ENCODE peak calls at places on chromosomes 4 and X, in four cellular contexts. One of them, this sample, is unnamed. For H3K27me3, the result is how much of the 10 kb centered on the place peaks cover.

GRCh38 chr4:38577482-38577881 is 86.5 kb upstream of the KLF3 start:
- DNase-seq in HCT116: no peak
- DNase-seq in WERI-Rb-1: no peak
- DNase-seq in fibroblast of lung: no peak
- DNase-seq in this sample: no peak

GRCh38 chr4:57071340-57071739 is 38.8 kb downstream of the IGFBP7 start:
- DNase-seq in HCT116: no peak
- DNase-seq in WERI-Rb-1: no peak
- DNase-seq in fibroblast of lung: peak
- DNase-seq in this sample: no peak

GRCh38 chrX:145405012-145405411 is 157.7 kb downstream of the SPANXN1 start:
- DNase-seq in HCT116: peak
- DNase-seq in WERI-Rb-1: peak
- DNase-seq in fibroblast of lung: peak
- DNase-seq in this sample: no peak

GRCh38 chr4:88949605-88950004 is 107.4 kb downstream of the FAM13A start:
- DNase-seq in HCT116: no peak
- DNase-seq in WERI-Rb-1: no peak
- DNase-seq in fibroblast of lung: no peak
- DNase-seq in this sample: no peak

GRCh38 chrX:9311411-9312160 is 153.3 kb upstream of the TBL1X start:
- DNase-seq in HCT116: no peak
- DNase-seq in WERI-Rb-1: no peak
- DNase-seq in fibroblast of lung: peak
- DNase-seq in this sample: no peak

GRCh38 chrX:72466493-72466892 is 106.2 kb downstream of the HDAC8 start:
- DNase-seq in HCT116: no peak
- DNase-seq in WERI-Rb-1: no peak
- DNase-seq in fibroblast of lung: no peak
- DNase-seq in this sample: no peak

GRCh38 chr4:87540176-87541058 is 11.2 kb upstream of the SPARCL1 start:
- DNase-seq in HCT116: no peak
- DNase-seq in WERI-Rb-1: no peak
- DNase-seq in fibroblast of lung: peak
- DNase-seq in this sample: no peak

GRCh38 chr4:3199661-3200422 is 49.1 kb upstream of the MSANTD1 start:
- DNase-seq in HCT116: no peak
- DNase-seq in WERI-Rb-1: no peak
- DNase-seq in fibroblast of lung: no peak
- DNase-seq in this sample: no peak

GRCh38 chr4:165151734-165152133 is 39.1 kb upstream of the TMEM192 start:
- DNase-seq in HCT116: no peak
- DNase-seq in WERI-Rb-1: no peak
- DNase-seq in fibroblast of lung: peak
- DNase-seq in this sample: no peak

GRCh38 chr4:158667651-158668198 is 4.0 kb downstream of the C4orf46 start:
- DNase-seq in HCT116: no peak
- DNase-seq in WERI-Rb-1: peak
- DNase-seq in fibroblast of lung: no peak
- DNase-seq in this sample: no peak

GRCh38 chr4:93203708-93204107 is 624.8 kb upstream of the ATOH1 start:
- DNase-seq in HCT116: peak
- DNase-seq in WERI-Rb-1: no peak
- DNase-seq in fibroblast of lung: peak
- DNase-seq in this sample: no peak

GRCh38 chr4:101020956-101021355 is 326.4 kb downstream of the PPP3CA start:
- DNase-seq in HCT116: peak
- DNase-seq in WERI-Rb-1: no peak
- DNase-seq in fibroblast of lung: peak
- DNase-seq in this sample: no peak

GRCh38 chr4:107757860-107758476 is 37.9 kb upstream of the PAPSS1 start:
- DNase-seq in HCT116: no peak
- DNase-seq in WERI-Rb-1: no peak
- DNase-seq in fibroblast of lung: peak
- DNase-seq in this sample: no peak
- TF ChIP-seq CTCF in HCT116: peak
- TF ChIP-seq CTCF in WERI-Rb-1: no peak
- TF ChIP-seq CTCF in fibroblast of lung: peak
- TF ChIP-seq CTCF in this sample: peak

DNA sequence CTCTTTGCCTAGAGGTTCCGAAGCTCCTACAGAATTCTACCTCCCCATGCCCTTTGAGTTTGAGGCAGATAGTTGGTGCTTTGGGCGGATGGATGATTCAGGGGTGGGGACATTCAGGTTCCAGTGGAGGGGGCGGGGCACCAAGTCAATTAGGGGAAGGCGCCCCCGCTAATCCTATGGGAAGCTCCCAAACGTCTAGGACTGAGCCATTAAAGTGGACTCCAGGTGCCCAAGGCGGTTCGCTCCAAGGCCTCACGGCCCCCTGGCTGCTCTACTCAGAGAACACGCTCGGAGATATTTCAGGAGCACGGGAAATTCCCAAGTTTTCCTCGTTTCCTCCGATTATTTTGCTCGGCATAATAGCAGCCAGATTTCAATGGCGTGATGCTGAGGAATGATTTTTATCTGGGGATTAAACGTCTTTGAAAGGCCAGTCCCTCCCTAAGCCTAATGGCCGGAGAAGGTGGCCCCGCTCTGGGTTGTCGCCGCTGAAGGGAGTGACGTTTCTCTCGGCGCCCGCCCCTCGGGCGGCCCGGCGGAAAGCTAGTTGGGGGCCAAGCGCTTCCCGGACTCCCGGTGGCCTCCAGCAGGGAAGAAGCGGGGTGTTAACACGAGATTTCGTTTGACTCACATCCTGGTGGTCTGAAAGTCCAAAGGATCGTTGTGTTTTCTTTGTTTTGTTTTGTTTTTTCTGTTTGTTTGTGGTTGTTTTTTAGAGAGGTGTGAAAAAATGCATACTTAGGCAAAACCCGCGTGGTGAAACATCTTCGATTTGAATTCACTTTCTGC is 1.5 kb downstream of the MSX1 start:
- DNase-seq in HCT116: no peak
- DNase-seq in WERI-Rb-1: no peak
- DNase-seq in fibroblast of lung: no peak
- DNase-seq in this sample: no peak
- H3K27me3 ChIP-seq in HCT116: under half
- H3K27me3 ChIP-seq in WERI-Rb-1: half or more
- H3K27me3 ChIP-seq in fibroblast of lung: under half
- H3K27me3 ChIP-seq in this sample: half or more

DNA sequence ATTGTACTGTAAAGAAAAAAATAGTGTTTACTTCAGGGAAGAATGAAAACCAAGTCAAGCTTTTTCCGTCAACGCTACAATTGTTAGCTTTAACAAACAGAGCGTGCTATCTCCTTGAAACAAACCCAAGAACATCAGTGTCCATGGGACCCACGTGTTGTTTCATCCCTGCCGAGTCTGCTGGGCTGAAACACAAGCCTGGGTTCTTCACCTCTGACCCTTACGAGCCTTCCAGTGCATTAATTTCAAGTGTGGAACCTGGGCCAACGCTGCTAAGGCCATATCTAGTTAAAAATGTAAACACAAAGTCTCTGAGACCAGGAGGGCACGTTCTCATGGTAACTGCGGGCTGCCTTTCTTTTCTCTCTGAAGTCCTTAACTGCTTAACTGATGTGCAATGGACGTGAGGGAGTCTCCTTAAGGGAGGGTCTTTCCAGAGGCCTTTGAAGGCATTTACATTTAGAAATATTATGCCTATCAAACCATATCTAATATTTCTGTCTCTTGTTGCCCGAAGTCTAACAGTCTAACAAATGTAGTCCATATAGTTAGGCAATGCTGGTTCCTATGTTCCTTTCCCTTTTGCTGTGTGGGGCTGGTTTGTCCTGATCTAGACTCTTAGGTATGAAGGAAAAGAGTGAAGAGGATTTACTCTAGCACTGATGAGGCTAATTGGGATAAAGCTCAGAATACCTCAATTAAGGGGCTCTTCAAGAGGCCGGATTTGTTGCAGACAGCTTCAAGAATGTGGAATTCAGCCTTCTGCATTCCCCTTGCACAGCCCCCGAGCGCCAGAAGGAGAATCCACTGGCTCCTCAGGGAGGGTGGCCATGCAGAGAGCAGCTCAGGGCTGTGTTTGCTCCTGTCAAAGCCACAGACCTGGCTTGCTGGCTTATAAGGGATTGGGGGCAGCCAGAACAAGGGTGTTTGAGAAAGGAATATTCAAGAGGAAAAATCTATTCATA is 36.5 kb downstream of the ING2 start:
- DNase-seq in HCT116: no peak
- DNase-seq in WERI-Rb-1: no peak
- DNase-seq in fibroblast of lung: peak
- DNase-seq in this sample: no peak
- H3K4me3 ChIP-seq in HCT116: no peak
- H3K4me3 ChIP-seq in WERI-Rb-1: no peak
- H3K4me3 ChIP-seq in fibroblast of lung: no peak
- H3K4me3 ChIP-seq in this sample: no peak

GRCh38 chr4:140735317-140735716 is 20.9 kb downstream of the TBC1D9 start:
- DNase-seq in HCT116: no peak
- DNase-seq in WERI-Rb-1: no peak
- DNase-seq in fibroblast of lung: no peak
- DNase-seq in this sample: no peak
- TF ChIP-seq CTCF in HCT116: no peak
- TF ChIP-seq CTCF in WERI-Rb-1: no peak
- TF ChIP-seq CTCF in fibroblast of lung: no peak
- TF ChIP-seq CTCF in this sample: no peak

GRCh38 chrX:123399709-123400108 is 215.6 kb downstream of the GRIA3 start:
- DNase-seq in HCT116: no peak
- DNase-seq in WERI-Rb-1: no peak
- DNase-seq in fibroblast of lung: peak
- DNase-seq in this sample: no peak
- H3K27me3 ChIP-seq in HCT116: under half
- H3K27me3 ChIP-seq in WERI-Rb-1: under half
- H3K27me3 ChIP-seq in fibroblast of lung: under half
- H3K27me3 ChIP-seq in this sample: under half

DNA sequence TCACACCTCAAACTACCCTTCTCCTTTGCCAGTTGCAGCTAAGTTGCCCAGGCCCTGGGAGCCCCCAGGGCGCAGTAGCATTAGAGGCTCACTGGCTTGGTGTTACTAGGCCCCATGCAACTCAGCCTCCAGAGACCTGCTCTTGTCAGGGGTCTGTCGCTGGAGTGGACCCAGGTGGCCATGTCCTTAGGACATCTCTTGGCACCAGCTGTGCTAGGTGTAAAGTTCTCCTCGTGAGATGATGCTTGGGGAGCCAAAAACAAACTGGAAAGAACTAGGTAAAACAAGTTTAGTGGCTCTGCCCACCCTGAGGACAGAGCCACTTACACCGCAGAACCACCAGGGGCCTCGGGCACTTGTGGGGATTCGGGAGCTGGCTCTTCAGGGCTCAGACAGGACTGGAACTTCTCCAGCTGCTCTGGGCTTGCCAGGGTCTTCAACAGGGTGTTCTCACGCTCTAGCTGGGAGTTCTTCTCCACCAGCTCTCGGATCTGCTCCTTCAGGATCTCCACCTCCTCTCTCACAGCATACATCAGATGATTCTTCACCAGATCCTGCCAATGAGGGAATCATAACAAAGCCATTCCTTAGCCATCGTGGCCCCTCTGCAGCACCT is 61.3 kb downstream of the TSC22D3 start:
- DNase-seq in HCT116: no peak
- DNase-seq in WERI-Rb-1: no peak
- DNase-seq in fibroblast of lung: no peak
- DNase-seq in this sample: no peak
- H3K4me3 ChIP-seq in HCT116: no peak
- H3K4me3 ChIP-seq in WERI-Rb-1: no peak
- H3K4me3 ChIP-seq in fibroblast of lung: no peak
- H3K4me3 ChIP-seq in this sample: peak

DNA sequence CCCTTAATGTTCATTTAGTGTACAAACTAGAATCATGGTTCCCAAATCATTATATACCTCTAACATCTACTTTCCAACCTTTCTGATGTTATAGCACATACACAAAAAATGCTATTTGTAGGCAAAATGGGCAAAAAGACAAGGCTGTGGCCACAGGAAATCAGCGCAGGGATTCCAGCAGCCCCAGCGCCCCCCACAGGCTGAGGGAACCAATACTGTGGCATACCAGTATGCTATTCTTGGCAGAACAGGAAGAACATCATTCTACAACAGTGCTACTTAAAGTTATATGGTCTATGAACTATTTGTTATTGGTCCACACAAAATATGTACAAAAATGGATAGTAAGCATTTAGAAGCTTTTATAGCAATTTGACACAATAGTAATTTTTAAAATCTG is 25.3 kb downstream of the STEEP1 start:
- DNase-seq in HCT116: no peak
- DNase-seq in WERI-Rb-1: no peak
- DNase-seq in fibroblast of lung: no peak
- DNase-seq in this sample: no peak
- TF ChIP-seq CTCF in HCT116: peak
- TF ChIP-seq CTCF in WERI-Rb-1: no peak
- TF ChIP-seq CTCF in fibroblast of lung: no peak
- TF ChIP-seq CTCF in this sample: peak

GRCh38 chr4:170138580-170139194 is 48.9 kb upstream of the AADAT start:
- DNase-seq in HCT116: peak
- DNase-seq in WERI-Rb-1: peak
- DNase-seq in fibroblast of lung: peak
- DNase-seq in this sample: peak

GRCh38 chr4:170137466-170137865 is 47.7 kb upstream of the AADAT start:
- DNase-seq in HCT116: no peak
- DNase-seq in WERI-Rb-1: no peak
- DNase-seq in fibroblast of lung: no peak
- DNase-seq in this sample: no peak

GRCh38 chr4:170139764-170140163 is 50.0 kb upstream of the AADAT start:
- DNase-seq in HCT116: no peak
- DNase-seq in WERI-Rb-1: no peak
- DNase-seq in fibroblast of lung: peak
- DNase-seq in this sample: no peak

DNA sequence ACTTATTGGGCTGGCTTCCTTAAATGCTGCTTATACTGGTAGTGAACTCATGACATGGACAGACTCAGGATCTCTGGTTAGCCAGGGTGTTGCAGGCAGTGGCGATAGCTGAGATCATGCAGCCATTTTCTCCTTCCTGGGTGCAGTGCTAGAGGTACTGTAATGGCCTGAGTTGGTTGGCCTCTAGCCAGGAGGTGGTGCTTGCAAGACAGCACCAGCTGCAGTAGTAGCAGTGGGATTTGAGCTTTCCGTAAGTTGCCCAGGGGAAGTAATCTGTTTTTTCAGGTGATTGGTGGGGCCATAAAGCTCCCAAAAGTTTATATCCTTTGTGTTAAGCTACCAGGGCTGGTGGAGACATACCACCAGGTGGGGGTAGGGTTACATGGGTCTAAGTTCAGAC is 45.1 kb upstream of the AADAT start:
- DNase-seq in HCT116: no peak
- DNase-seq in WERI-Rb-1: no peak
- DNase-seq in fibroblast of lung: no peak
- DNase-seq in this sample: no peak
- H3K27me3 ChIP-seq in HCT116: under half
- H3K27me3 ChIP-seq in WERI-Rb-1: under half
- H3K27me3 ChIP-seq in fibroblast of lung: under half
- H3K27me3 ChIP-seq in this sample: under half

DNA sequence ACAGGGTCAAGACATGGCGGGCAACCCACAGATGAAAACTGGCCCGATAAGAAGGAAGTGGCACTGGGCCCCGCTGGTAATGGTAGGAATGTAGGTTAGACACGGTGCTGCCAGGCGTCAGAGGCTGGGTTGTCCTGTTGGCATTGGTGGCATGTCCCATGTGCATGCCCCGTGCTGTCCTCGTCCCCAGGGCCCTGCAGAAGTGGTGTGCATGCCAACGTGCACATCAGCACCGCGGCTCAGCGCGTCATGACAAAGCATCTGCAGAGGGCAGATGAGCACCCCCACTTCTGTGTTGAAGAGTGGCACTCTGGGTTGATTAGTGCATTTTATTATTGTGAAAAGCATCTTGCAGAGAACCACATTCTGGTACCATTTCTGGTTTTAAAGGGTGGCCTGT is 35.6 kb downstream of the NELFA start:
- DNase-seq in HCT116: no peak
- DNase-seq in WERI-Rb-1: no peak
- DNase-seq in fibroblast of lung: no peak
- DNase-seq in this sample: no peak
- H3K4me3 ChIP-seq in HCT116: no peak
- H3K4me3 ChIP-seq in WERI-Rb-1: no peak
- H3K4me3 ChIP-seq in fibroblast of lung: no peak
- H3K4me3 ChIP-seq in this sample: no peak

This sample was measured in kidney epithelial cell.